ENCODE peak calls at places on chromosomes 4 and X, in six cellular contexts. N is psoas muscle, B is mammary epithelial cell, M is upper lobe of left lung, E is body of pancreas, I is choroid plexus epithelial cell. A is an unnamed sample.

GRCh38 chr4:911871-912490 is 20.1 kb downstream of the GAK start:
- DNase-seq in N (no peak), B (no peak), M (peak), E (no peak), I (no peak), A (no peak)

GRCh38 chrX:71621644-71622346 is 3.5 kb upstream of the CXCR3 start:
- DNase-seq in N (no peak), B (no peak), M (no peak), E (no peak), I (peak), A (no peak)

GRCh38 chrX:50093627-50094026 is 107.2 kb downstream of the AKAP4 start:
- DNase-seq in N (no peak), B (no peak), M (no peak), E (no peak), I (no peak), A (no peak)

GRCh38 chrX:16640823-16641222 is 9.1 kb upstream of the S100G start:
- DNase-seq in N (no peak), B (no peak), M (no peak), E (no peak), I (no peak), A (no peak)

GRCh38 chrX:63686878-63687714 is 97.9 kb downstream of the ARHGEF9 start:
- DNase-seq in N (no peak), B (peak), M (no peak), E (peak), I (peak), A (no peak)

GRCh38 chr4:19187709-19188108 is 1064.0 kb upstream of the SLIT2 start:
- DNase-seq in N (no peak), B (no peak), M (no peak), E (no peak), I (no peak), A (no peak)

GRCh38 chrX:80223922-80224579 is 196.2 kb upstream of the TENT5D start:
- DNase-seq in N (no peak), B (no peak), M (no peak), E (no peak), I (no peak), A (no peak)

GRCh38 chr4:5051692-5052423 is 578 bp downstream of the STK32B start:
- DNase-seq in N (peak), B (peak), M (peak), E (peak), I (no peak), A (no peak)

GRCh38 chr4:1042352-1043025 is 31.1 kb downstream of the FGFRL1 start:
- DNase-seq in N (peak), B (no peak), M (peak), E (peak), I (no peak), A (no peak)

GRCh38 chr4:3655485-3656429 is 110.4 kb upstream of the ADRA2C start:
- DNase-seq in N (no peak), B (no peak), M (no peak), E (no peak), I (no peak), A (no peak)

GRCh38 chrX:37755073-37755472 is 24.8 kb upstream of the CYBB start:
- DNase-seq in N (no peak), B (no peak), M (no peak), E (no peak), I (no peak), A (no peak)

GRCh38 chr4:54568184-54568583 is 89.6 kb upstream of the KIT start:
- DNase-seq in N (no peak), B (peak), M (no peak), E (no peak), I (peak), A (no peak)

GRCh38 chrX:14712096-14712495 is 160.8 kb downstream of the FANCB start:
- DNase-seq in N (no peak), B (no peak), M (no peak), E (no peak), I (peak), A (no peak)

GRCh38 chr4:99876946-99877345 is 17.3 kb downstream of the LAMTOR3 start:
- DNase-seq in N (no peak), B (no peak), M (no peak), E (no peak), I (no peak), A (no peak)

GRCh38 chr4:153413827-153414226 is 52.3 kb upstream of the TMEM131L start:
- DNase-seq in N (no peak), B (no peak), M (no peak), E (no peak), I (no peak), A (no peak)

DNA sequence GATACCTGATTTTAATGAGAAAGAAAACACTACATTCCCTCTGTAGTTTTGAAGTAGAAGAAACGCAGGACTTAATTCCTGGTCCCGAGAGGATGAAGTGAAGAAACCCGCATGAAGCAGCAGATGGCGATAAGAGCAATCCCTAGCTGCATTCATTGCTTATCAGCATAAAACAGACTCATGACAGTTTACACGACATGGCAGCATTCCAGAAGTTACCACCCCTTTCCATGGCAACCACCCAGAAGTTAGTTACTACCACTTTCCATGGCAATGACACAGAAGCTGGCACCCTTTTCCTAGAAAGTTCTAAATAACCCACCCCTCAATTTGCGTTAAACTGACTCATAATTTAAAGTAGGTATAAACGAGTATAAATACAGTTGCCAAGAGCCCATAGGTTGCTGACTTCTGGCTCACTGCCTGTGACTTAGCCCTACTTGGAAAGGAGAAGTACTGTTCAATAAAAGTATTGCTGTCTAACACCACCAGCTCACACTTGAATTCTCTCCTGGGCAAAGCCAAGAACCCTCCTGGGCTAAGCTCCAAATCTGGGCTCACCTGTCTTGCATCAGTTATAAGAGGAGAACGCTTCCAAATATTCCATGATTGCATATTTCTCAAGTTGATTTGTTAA is 5.5 kb upstream of the XAGE2 start:
- DNase-seq in N (no peak), B (no peak), M (no peak), E (no peak), I (peak), A (no peak)
- TF ChIP-seq CTCF in N (no peak), B (no peak), M (no peak), E (no peak), I (peak), A (no peak)

GRCh38 chr4:15779336-15779735 is 1.2 kb downstream of the CD38 start:
- DNase-seq in N (peak), B (peak), M (no peak), E (peak), I (peak), A (no peak)
- TF ChIP-seq CTCF in N (peak), B (peak), M (peak), E (peak), I (peak), A (no peak)

DNA sequence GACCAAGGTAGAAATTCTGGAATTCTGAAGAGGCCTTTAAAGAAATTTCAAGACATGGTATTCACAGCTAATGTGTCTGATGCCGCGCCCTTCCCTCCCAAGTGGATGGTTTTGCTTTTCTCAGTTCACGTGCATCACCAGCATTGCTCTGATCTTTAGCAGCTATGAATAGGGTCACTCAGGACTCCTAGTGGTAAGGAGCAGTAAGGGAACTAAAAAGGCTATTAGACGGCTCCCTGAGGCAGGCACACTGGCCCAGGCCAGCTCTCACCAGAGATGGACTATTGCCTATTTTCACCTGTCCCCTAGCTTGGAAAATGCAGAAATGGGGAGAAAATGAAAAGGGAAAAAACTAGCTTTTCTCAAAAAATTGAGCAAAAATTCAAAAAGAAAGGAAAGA is 447.5 kb upstream of the RASGEF1B start:
- DNase-seq in N (no peak), B (peak), M (no peak), E (no peak), I (peak), A (no peak)
- TF ChIP-seq CTCF in N (no peak), B (peak), M (peak), E (no peak), I (peak), A (no peak)

DNA sequence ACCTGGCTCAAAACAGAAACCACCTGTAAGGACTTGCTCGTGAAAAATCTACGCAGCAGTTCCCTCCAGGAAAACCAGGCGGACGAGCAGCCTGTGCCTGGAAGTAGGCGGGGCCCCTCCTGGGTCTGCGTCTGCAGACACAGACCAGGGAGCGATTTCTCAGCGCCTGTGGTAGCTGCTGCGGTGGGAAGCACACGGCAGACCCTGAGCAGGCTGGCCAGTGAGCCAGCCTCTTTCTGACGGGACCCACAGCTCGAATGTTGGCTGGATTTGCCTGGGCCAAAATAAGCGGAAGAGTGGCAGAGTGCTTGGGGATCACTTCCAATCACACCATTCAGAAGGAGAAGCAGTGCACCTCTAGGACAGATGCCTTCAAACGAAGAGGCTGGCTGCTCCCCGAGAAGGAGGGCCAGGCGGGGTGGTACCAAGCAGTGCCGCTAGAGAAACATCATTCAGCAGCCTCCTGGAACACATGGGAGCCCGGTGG is 86.0 kb downstream of the GATB start:
- DNase-seq in N (no peak), B (peak), M (peak), E (peak), I (peak), A (no peak)
- TF ChIP-seq CTCF in N (no peak), B (no peak), M (no peak), E (no peak), I (peak), A (no peak)

DNA sequence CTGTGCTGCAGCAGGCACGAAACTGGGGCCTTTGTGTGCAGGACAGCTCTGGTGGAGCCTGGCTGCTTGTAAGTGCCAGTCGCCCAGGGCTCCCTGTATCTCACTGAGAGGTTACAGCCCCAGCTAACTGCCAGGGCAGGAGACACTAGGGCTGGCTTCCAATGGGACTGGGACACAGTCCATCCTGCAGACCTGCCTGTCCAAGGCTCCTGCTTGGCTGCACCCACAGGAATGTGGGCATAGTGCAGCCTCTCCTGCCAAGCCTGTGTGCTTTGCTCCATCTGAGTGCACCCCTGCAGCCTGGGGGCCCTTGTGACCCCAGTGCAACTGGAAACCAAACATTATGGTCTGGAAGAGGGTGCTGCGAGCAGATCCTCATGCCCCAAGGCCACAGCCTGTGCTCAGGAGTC is 144.0 kb downstream of the ADAM29 start:
- DNase-seq in N (no peak), B (no peak), M (no peak), E (no peak), I (no peak), A (no peak)
- TF ChIP-seq CTCF in N (no peak), B (no peak), M (no peak), E (no peak), I (no peak), A (no peak)

GRCh38 chrX:18899796-18900380 is 84.0 kb downstream of the PHKA2 start:
- DNase-seq in N (no peak), B (no peak), M (peak), E (no peak), I (peak), A (no peak)
- TF ChIP-seq CTCF in N (peak), B (no peak), M (no peak), E (no peak), I (peak), A (no peak)

GRCh38 chr4:166499820-166500219 is 626.8 kb downstream of the TLL1 start:
- DNase-seq in N (no peak), B (peak), M (no peak), E (no peak), I (peak), A (no peak)

GRCh38 chr4:166506051-166506450 is 633.0 kb downstream of the TLL1 start:
- DNase-seq in N (no peak), B (no peak), M (no peak), E (no peak), I (no peak), A (no peak)

GRCh38 chr4:166498541-166498940 is 625.5 kb downstream of the TLL1 start:
- DNase-seq in N (no peak), B (no peak), M (no peak), E (no peak), I (peak), A (no peak)

GRCh38 chr4:166502660-166503059 is 629.6 kb downstream of the TLL1 start:
- DNase-seq in N (no peak), B (no peak), M (no peak), E (no peak), I (no peak), A (no peak)

DNA sequence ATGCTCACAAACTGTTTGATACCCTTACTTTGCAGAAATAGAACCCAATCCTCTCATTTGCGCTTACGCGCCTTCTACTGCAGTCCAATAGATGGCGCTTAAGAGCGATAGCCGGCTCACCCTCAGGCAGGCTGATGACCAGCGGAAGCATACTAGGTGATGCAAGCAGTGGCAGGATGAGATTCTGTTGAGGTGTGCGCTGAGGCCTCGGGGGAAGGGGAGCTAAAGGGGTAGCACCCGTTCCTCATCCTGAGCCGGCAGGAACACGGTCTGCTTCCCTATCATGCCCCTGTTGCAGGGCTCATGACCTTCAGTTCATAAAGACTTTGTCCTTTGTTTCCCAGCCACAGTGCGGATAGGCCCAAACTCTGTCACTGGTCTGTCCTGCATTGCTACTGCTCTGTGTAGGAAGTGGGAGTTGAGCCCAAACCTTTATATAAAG is 628.9 kb downstream of the TLL1 start:
- DNase-seq in N (no peak), B (no peak), M (no peak), E (peak), I (peak), A (no peak)
- TF ChIP-seq CTCF in N (no peak), B (peak), M (no peak), E (peak), I (peak), A (no peak)

A was measured in activated B cell treated with CpG ODN at 0.5 μM for 24 hours.